ENCODE peak calls at places on chromosomes 5 and 9, in ten cellular contexts. K is gastrocnemius medialis; R is pancreas; M is heart left ventricle; P is tibial nerve; D is IMR-90; L is A549; C is HCT116; A is GM23338; U is CD8-positive, alpha-beta T cell. O is an unnamed sample. For H3K4me1, the result is how much of the 10 kb centered on the place peaks cover.

GRCh38 chr9:121684381-121685145 is 33.1 kb downstream of the DAB2IP start:
- DNase-seq in D (no peak), P (no peak), R (peak), L (peak), A (peak), U (no peak), K (no peak), M (no peak), C (no peak), O (no peak)

GRCh38 chr9:92406506-92406905 is 2.1 kb upstream of the OGN start:
- DNase-seq in U (peak), M (peak), C (no peak), D (no peak), R (no peak), L (no peak), P (peak), A (no peak), K (peak), O (no peak)

GRCh38 chr9:135199489-135199888 is 112.0 kb downstream of the OLFM1 start:
- DNase-seq in U (no peak), M (no peak), R (no peak), K (no peak), L (no peak), D (no peak), A (no peak), C (no peak), P (no peak), O (no peak)

GRCh38 chr5:142881076-142881466 is 110.9 kb downstream of the ARHGAP26 start:
- DNase-seq in A (peak), R (no peak), L (no peak), C (no peak), D (peak), P (peak), M (no peak), K (no peak), U (no peak), O (no peak)

GRCh38 chr5:11497651-11498050 is 406.6 kb downstream of the CTNND2 start:
- DNase-seq in K (no peak), D (no peak), C (no peak), A (no peak), U (no peak), R (no peak), L (no peak), P (no peak), M (no peak), O (no peak)

GRCh38 chr5:135242021-135242480 is 157.0 kb downstream of the MACROH2A1 start:
- DNase-seq in K (no peak), D (peak), U (no peak), R (no peak), C (no peak), M (peak), L (no peak), A (no peak), P (no peak), O (no peak)

GRCh38 chr5:31225118-31225517 is 31.6 kb downstream of the CDH6 start:
- DNase-seq in D (peak), R (no peak), U (no peak), K (no peak), L (no peak), P (no peak), A (no peak), C (no peak), M (no peak), O (no peak)

GRCh38 chr5:1502046-1502736 is 21.6 kb downstream of the LPCAT1 start:
- DNase-seq in D (no peak), L (no peak), A (peak), P (no peak), R (no peak), K (peak), C (no peak), U (peak), M (peak), O (no peak)

GRCh38 chr5:74500037-74500917 is 140.3 kb downstream of the ENC1 start:
- DNase-seq in A (peak), U (no peak), L (no peak), R (no peak), D (no peak), K (no peak), P (no peak), C (no peak), M (no peak), O (no peak)

GRCh38 chr9:128045876-128046275 is 21.2 kb downstream of the NAIF1 start:
- DNase-seq in M (no peak), K (no peak), R (no peak), U (no peak), A (no peak), C (no peak), D (no peak), L (no peak), P (no peak), O (no peak)

GRCh38 chr5:180739958-180740357 is at the start of gene OR2Y1:
- DNase-seq in R (no peak), A (no peak), K (no peak), C (no peak), P (no peak), D (no peak), L (no peak), M (no peak), U (no peak), O (no peak)

GRCh38 chr5:134509308-134510040 is 16.0 kb upstream of the JADE2 start:
- DNase-seq in D (peak), C (peak), A (no peak), U (no peak), R (peak), M (no peak), L (no peak), P (no peak), K (peak), O (no peak)

GRCh38 chr5:35230043-35230611 is at the start of gene PRLR:
- DNase-seq in P (peak), D (peak), L (no peak), C (no peak), A (peak), U (no peak), K (peak), M (peak), R (peak), O (no peak)

GRCh38 chr5:167012281-167013034 is 1279.0 kb upstream of the WWC1 start:
- DNase-seq in R (no peak), A (no peak), M (no peak), P (no peak), L (no peak), C (no peak), U (no peak), K (no peak), D (no peak), O (no peak)

GRCh38 chr9:38432922-38433510 is 8.8 kb upstream of the IGFBPL1 start:
- DNase-seq in U (no peak), R (no peak), C (peak), M (no peak), L (peak), A (peak), P (no peak), K (no peak), D (peak), O (no peak)

GRCh38 chr9:111559000-111559610 is 34.1 kb downstream of the ZNF483 start:
- DNase-seq in R (no peak), D (peak), K (no peak), U (no peak), L (no peak), A (no peak), P (no peak), M (no peak), C (no peak), O (no peak)

GRCh38 chr9:68979538-68980314 is 34.2 kb downstream of the PRKACG start:
- DNase-seq in A (no peak), L (no peak), D (no peak), K (no peak), P (no peak), C (no peak), R (no peak), U (no peak), M (peak), O (no peak)

GRCh38 chr9:68975644-68976043 is 38.3 kb downstream of the PRKACG start:
- DNase-seq in R (no peak), P (no peak), U (no peak), M (no peak), A (no peak), D (no peak), K (no peak), C (no peak), L (no peak), O (no peak)

GRCh38 chr9:68978054-68978453 is 35.9 kb downstream of the PRKACG start:
- DNase-seq in A (no peak), P (no peak), L (no peak), R (no peak), U (no peak), C (no peak), D (no peak), M (no peak), K (no peak), O (no peak)

GRCh38 chr9:68980341-68980914 is 33.5 kb downstream of the PRKACG start:
- DNase-seq in U (no peak), A (no peak), R (no peak), L (no peak), C (no peak), M (no peak), D (no peak), P (no peak), K (peak), O (no peak)

DNA sequence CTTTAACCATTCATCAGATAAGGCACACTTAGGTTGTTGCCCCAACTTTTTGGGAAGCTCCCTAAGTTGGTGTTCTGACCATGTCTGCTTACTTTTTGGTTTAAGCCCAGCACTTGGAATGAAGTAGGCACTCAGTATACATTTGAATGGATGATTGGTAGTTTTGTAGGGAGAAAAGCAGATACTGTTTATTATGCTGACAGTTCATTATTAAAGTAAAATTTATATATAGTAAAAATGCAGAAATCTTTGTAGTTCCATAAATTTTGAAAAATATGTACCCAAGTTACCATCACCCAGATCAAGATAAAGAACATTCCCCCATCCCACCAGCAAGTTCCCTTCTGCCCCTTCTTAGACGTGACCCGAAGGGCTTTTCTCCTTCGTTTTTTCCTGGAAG is 35.4 kb downstream of the PRKACG start:
- DNase-seq in C (no peak), M (no peak), A (no peak), U (no peak), K (no peak), L (no peak), R (no peak), P (no peak), D (no peak), O (no peak)
- H3K4me1 ChIP-seq in C (under half), M (under half), A (under half), U (under half), K (under half), L (under half), R (under half), P (under half), D (under half), O (under half)

GRCh38 chr9:89430995-89431394 is 66.9 kb downstream of the SEMA4D start:
- DNase-seq in P (no peak), R (no peak), L (no peak), A (no peak), K (no peak), C (no peak), U (no peak), D (no peak), M (no peak), O (no peak)
- H3K4me1 ChIP-seq in P (half or more), R (under half), L (under half), A (under half), K (half or more), C (half or more), U (half or more), D (under half), M (under half), O (under half)

GRCh38 chr9:136443087-136443486 is 3.4 kb upstream of the INPP5E start:
- DNase-seq in D (no peak), C (no peak), P (no peak), L (no peak), M (no peak), U (peak), R (no peak), K (no peak), A (no peak), O (no peak)
- H3K4me1 ChIP-seq in D (under half), C (under half), P (under half), L (under half), M (under half), U (under half), R (under half), K (under half), A (under half), O (under half)

GRCh38 chr9:106878943-106879916 is 16.3 kb downstream of the ZNF462 start:
- DNase-seq in C (no peak), L (no peak), K (peak), M (peak), D (peak), A (peak), R (no peak), U (no peak), P (peak), O (no peak)
- H3K4me1 ChIP-seq in C (under half), L (under half), K (half or more), M (half or more), D (under half), A (half or more), R (under half), U (under half), P (half or more), O (half or more)

DNA sequence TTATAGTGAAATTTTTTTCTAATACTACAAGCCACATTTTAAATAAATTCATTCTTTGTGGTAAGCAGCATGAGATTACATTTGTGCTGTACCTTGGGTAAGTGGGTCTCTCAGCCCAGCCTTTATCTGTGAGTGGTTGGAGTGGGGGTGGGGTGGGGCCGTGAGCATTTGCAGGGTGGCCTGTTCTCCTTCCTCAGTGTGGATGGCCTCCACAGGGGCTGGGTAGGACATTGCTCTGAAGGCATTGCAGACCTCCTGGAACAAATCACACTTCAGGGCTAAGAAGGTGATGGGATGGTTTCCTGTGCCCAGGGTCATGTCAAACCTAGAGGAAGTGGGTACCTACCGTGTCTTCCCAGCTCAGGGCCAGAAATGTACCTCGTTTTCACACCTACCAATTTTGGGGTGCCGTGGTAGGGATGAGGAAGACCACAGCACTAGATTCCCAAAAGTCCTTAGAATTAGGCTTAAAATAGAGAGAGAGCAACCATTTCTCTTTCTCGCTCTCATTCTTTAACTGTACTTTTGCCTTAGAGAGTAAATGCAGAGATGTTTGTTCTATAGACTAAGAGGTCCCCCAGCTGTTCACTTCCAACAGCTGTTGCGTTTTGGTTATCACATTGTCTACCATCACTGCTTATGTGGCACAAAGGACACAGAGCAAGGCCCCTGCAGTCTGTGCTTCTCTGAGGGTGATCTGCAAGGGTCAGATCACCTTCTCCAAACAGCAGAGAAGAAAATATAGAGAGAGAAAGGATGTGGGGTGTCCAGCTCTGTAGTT is 83.4 kb upstream of the CTSL start:
- DNase-seq in R (no peak), K (no peak), M (no peak), A (no peak), L (no peak), C (no peak), P (no peak), D (no peak), U (no peak), O (no peak)
- H3K4me1 ChIP-seq in R (under half), K (under half), M (under half), A (under half), L (under half), C (under half), P (under half), D (under half), U (under half), O (under half)

GRCh38 chr5:93586948-93587918 is 4.2 kb downstream of the NR2F1 start:
- DNase-seq in K (no peak), M (no peak), L (no peak), U (no peak), A (peak), C (no peak), D (peak), R (no peak), P (no peak), O (peak)
- H3K4me1 ChIP-seq in K (under half), M (under half), L (under half), U (under half), A (under half), C (under half), D (under half), R (under half), P (under half), O (half or more)

O was measured in esophagus muscularis mucosa.